ENCODE peak calls at places on chromosomes 6 and 20, in five cellular contexts. I, M, F, D and R are unnamed samples.
A peak's percentile ranks its signal among the peaks of the same experiment; 100 is the strongest.

GRCh38 chr6:41939848-41940758 is 1.5 kb downstream of the CCND3 start:
- DNase-seq in M (no peak), D (no peak), F (no peak), I (no peak), R (no peak)

GRCh38 chr20:33672426-33673114 is 1.7 kb downstream of the NECAB3 start:
- DNase-seq in F (peak; percentile 41), D (no peak), I (no peak), M (no peak), R (no peak)

GRCh38 chr6:24874128-24874527 is 61.6 kb downstream of the RIPOR2 start:
- DNase-seq in M (no peak), I (no peak), D (no peak), F (no peak), R (no peak)

GRCh38 chr6:16146527-16146955 is 17.7 kb downstream of the MYLIP start:
- DNase-seq in F (peak; percentile 32), I (no peak), D (no peak), M (peak; percentile 14), R (peak; percentile 79)

GRCh38 chr20:58623579-58624473 is 27.3 kb upstream of the STX16 start:
- DNase-seq in F (peak; percentile 24), I (no peak), D (no peak), M (no peak), R (no peak)

GRCh38 chr6:31510007-31510406 is 12.1 kb downstream of the MICB start:
- DNase-seq in F (no peak), M (no peak), D (no peak), I (no peak), R (no peak)

GRCh38 chr20:58069207-58069606 is 159.2 kb downstream of the ANKRD60 start:
- DNase-seq in M (no peak), D (no peak), I (no peak), F (no peak), R (no peak)

GRCh38 chr6:142855877-142856606 is 88.9 kb downstream of the HIVEP2 start:
- DNase-seq in I (peak; percentile 29), F (no peak), M (no peak), D (no peak), R (no peak)

GRCh38 chr6:130365166-130366010 is 429 bp upstream of the TMEM200A start:
- DNase-seq in D (no peak), F (peak; percentile 68), M (no peak), I (peak; percentile 31), R (no peak)

GRCh38 chr6:129955584-129955983 is 62.8 kb upstream of the L3MBTL3 start:
- DNase-seq in M (no peak), F (no peak), I (no peak), D (no peak), R (no peak)

GRCh38 chr20:10883166-10883565 is 209.4 kb upstream of the JAG1 start:
- DNase-seq in D (no peak), I (no peak), F (no peak), M (no peak), R (no peak)

GRCh38 chr20:22070546-22070945 is 365.1 kb downstream of the PAX1 start:
- DNase-seq in M (no peak), I (no peak), F (no peak), D (no peak), R (no peak)

GRCh38 chr6:108127826-108128225 is 38.0 kb upstream of the NR2E1 start:
- DNase-seq in D (no peak), F (peak; percentile 75), M (peak; percentile 39), I (no peak), R (peak; percentile 94)

GRCh38 chr6:112253842-112254816 is at the start of gene LAMA4:
- DNase-seq in I (no peak), D (no peak), F (peak; percentile 50), M (no peak), R (no peak)

GRCh38 chr20:57414867-57415592 is 23.8 kb downstream of the RBM38 start:
- DNase-seq in M (no peak), I (no peak), F (no peak), D (no peak), R (no peak)

GRCh38 chr6:43053545-43054205 is at the start of gene CUL7:
- DNase-seq in D (peak; percentile 84), I (peak; percentile 87), M (peak; percentile 90), F (peak; percentile 95), R (peak; percentile 86)

GRCh38 chr6:2748183-2748582 is 2.5 kb downstream of the MYLK4 start:
- DNase-seq in D (no peak), I (no peak), F (no peak), M (no peak), R (no peak)

GRCh38 chr6:41917528-41917927 is 3.4 kb downstream of the MED20 start:
- DNase-seq in D (no peak), I (no peak), F (no peak), M (no peak), R (no peak)

GRCh38 chr6:108106261-108106660 is 31.7 kb upstream of the OSTM1 start:
- DNase-seq in D (no peak), I (no peak), M (no peak), F (no peak), R (no peak)

GRCh38 chr6:106870069-106870468 is 104.5 kb downstream of the CD24 start:
- DNase-seq in D (no peak), I (no peak), F (no peak), M (no peak), R (no peak)

GRCh38 chr6:117266267-117266797 is 974 bp downstream of the VGLL2 start:
- DNase-seq in D (no peak), M (no peak), F (no peak), I (no peak), R (no peak)

GRCh38 chr6:20948531-20948930 is 414.3 kb downstream of the CDKAL1 start:
- DNase-seq in I (no peak), F (no peak), D (no peak), M (no peak), R (no peak)

GRCh38 chr6:3751730-3752537 is 421 bp upstream of the PXDC1 start:
- DNase-seq in F (peak; percentile 85), I (peak; percentile 52), D (peak; percentile 31), M (peak; percentile 80), R (no peak)

GRCh38 chr20:8162610-8163009 is 30.5 kb downstream of the PLCB1 start:
- DNase-seq in I (no peak), F (no peak), D (no peak), M (no peak), R (no peak)

GRCh38 chr6:39906318-39906761 is 27.9 kb downstream of the MOCS1 start:
- DNase-seq in M (no peak), F (peak; percentile 70), I (no peak), D (no peak), R (no peak)

GRCh38 chr6:105522626-105523322 is 119.9 kb upstream of the PREP start:
- DNase-seq in D (no peak), F (no peak), I (no peak), M (no peak), R (no peak)

GRCh38 chr20:38023181-38024085 is 9.8 kb downstream of the TTI1 start:
- DNase-seq in D (no peak), M (no peak), F (no peak), I (no peak), R (peak; percentile 38)

GRCh38 chr6:90343581-90343980 is 46.9 kb upstream of the BACH2 start:
- DNase-seq in M (no peak), D (no peak), F (peak; percentile 20), I (no peak), R (no peak)

GRCh38 chr6:91782789-91783188 is 1195.9 kb upstream of the MAP3K7 start:
- DNase-seq in M (no peak), F (no peak), I (no peak), D (no peak), R (no peak)

GRCh38 chr6:29447670-29448069 is 8.6 kb downstream of the OR10C1 start:
- DNase-seq in I (no peak), F (no peak), M (no peak), D (no peak), R (no peak)

GRCh38 chr20:45972500-45973183 is 639 bp upstream of the ZNF335 start:
- DNase-seq in I (no peak), F (peak; percentile 96), D (no peak), M (no peak), R (no peak)

DNA sequence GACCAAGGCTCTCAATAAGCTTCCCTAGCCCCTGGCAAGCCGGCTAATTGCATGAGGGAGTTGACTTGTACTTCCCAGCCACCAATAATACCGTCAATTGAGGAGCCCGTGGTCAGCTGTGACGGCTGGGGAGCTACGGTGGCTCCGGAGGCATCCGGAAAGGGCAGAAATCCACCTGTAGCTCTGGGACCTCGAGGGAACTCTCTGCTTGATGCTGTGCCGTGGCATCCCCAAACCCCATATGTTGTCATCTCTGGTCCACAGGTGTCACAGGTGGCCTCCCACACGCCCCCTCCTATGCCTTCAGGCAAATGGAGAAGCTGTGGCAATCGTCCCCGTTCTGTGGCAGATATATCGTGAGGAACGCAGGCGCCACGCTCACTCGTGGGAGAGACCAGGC is 5.5 kb upstream of the KCNQ2 start:
- DNase-seq in D (no peak), I (no peak), M (no peak), F (no peak), R (no peak)
- H3K4me3 ChIP-seq in D (no peak overlapping the region), I (no peak overlapping the region), M (no peak overlapping the region), F (no peak overlapping the region), R (no peak overlapping the region)

GRCh38 chr6:98836962-98837944 is 2.9 kb downstream of the POU3F2 start:
- DNase-seq in M (no peak), I (no peak), D (no peak), F (no peak), R (no peak)

GRCh38 chr6:98836025-98836961 is 1.9 kb downstream of the POU3F2 start:
- DNase-seq in M (no peak), I (no peak), D (no peak), F (no peak), R (no peak)

GRCh38 chr6:98834060-98835031 is at the start of gene POU3F2:
- DNase-seq in D (peak; percentile 35), M (peak; percentile 43), F (peak; percentile 77), I (peak; percentile 41), R (peak; percentile 39)

GRCh38 chr6:98833101-98834059 is 994 bp upstream of the POU3F2 start:
- DNase-seq in F (peak; percentile 43), D (no peak), I (no peak), M (no peak), R (no peak)

GRCh38 chr6:98835149-98836024 is 1.0 kb downstream of the POU3F2 start:
- DNase-seq in M (no peak), I (no peak), D (no peak), F (no peak), R (no peak)
- H3K4me3 ChIP-seq in M (peak overlapping the region; percentile 33), I (peak overlapping the region; percentile 7), D (no peak overlapping the region), F (no peak overlapping the region), R (no peak overlapping the region)

DNA sequence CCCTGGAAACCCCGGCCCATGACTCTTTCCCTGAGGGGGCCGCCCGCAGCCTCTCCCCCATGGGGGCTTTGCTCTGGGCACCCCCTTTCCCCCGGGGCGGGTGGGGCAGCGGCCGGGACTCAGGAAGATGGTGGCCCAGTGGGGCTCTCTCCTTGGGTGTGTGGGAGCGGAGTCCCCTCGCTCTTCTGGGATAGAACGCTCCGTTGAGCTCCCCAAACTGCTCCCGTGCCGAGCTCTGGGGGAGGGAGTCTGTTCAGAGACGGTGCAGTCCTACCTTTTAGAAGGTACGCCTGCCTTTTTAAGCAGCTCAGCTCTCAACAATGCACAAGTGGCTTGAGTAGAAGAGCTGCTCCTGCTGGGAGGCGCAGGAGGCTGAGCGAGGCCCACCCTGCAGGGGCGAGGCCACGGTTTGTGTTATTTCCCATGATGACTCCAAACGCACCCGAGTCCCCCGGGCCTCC is 21.7 kb upstream of the BHLHE23 start:
- DNase-seq in I (no peak), D (no peak), M (no peak), F (no peak), R (no peak)
- H3K4me3 ChIP-seq in I (no peak overlapping the region), D (no peak overlapping the region), M (no peak overlapping the region), F (no peak overlapping the region), R (no peak overlapping the region)

GRCh38 chr6:19691465-19692167 is 145.6 kb upstream of the ID4 start:
- DNase-seq in M (no peak), I (no peak), D (no peak), F (peak; percentile 9), R (no peak)
- H3K4me3 ChIP-seq in M (peak overlapping the region; percentile 19), I (no peak overlapping the region), D (no peak overlapping the region), F (no peak overlapping the region), R (no peak overlapping the region)